ENCODE peak calls at places on chromosomes 6 and 20, in eight cellular contexts. One of them, this sample, is unnamed.

GRCh38 chr6:12335131-12335527 is 45.0 kb downstream of the EDN1 start:
- DNase-seq in spleen: no peak
- DNase-seq in progenitor cell of endocrine pancreas: no peak
- DNase-seq in CD8-positive, alpha-beta T cell: no peak
- DNase-seq in lower lobe of right lung: no peak
- DNase-seq in GM06990: no peak
- DNase-seq in choroid plexus epithelial cell: no peak
- DNase-seq in left lung: no peak
- DNase-seq in this sample: no peak

GRCh38 chr6:30844118-30844535 is 40.2 kb upstream of the DDR1 start:
- DNase-seq in spleen: no peak
- DNase-seq in progenitor cell of endocrine pancreas: no peak
- DNase-seq in CD8-positive, alpha-beta T cell: no peak
- DNase-seq in lower lobe of right lung: no peak
- DNase-seq in GM06990: no peak
- DNase-seq in choroid plexus epithelial cell: peak; percentile 67
- DNase-seq in left lung: no peak
- DNase-seq in this sample: no peak

GRCh38 chr20:40688129-40689099 is 622 bp downstream of the MAFB start:
- DNase-seq in spleen: no peak
- DNase-seq in progenitor cell of endocrine pancreas: no peak
- DNase-seq in CD8-positive, alpha-beta T cell: no peak
- DNase-seq in lower lobe of right lung: peak; percentile 66
- DNase-seq in GM06990: peak; percentile 32
- DNase-seq in choroid plexus epithelial cell: peak; percentile 54
- DNase-seq in left lung: peak; percentile 81
- DNase-seq in this sample: no peak

GRCh38 chr20:38748863-38749153 is 548 bp downstream of the ACTR5 start:
- DNase-seq in spleen: no peak
- DNase-seq in progenitor cell of endocrine pancreas: no peak
- DNase-seq in CD8-positive, alpha-beta T cell: no peak
- DNase-seq in lower lobe of right lung: no peak
- DNase-seq in GM06990: no peak
- DNase-seq in choroid plexus epithelial cell: no peak
- DNase-seq in left lung: no peak
- DNase-seq in this sample: no peak

GRCh38 chr20:3237958-3238615 is 903 bp downstream of the SLC4A11 start:
- DNase-seq in spleen: no peak
- DNase-seq in progenitor cell of endocrine pancreas: no peak
- DNase-seq in CD8-positive, alpha-beta T cell: no peak
- DNase-seq in lower lobe of right lung: no peak
- DNase-seq in GM06990: no peak
- DNase-seq in choroid plexus epithelial cell: no peak
- DNase-seq in left lung: peak; percentile 77
- DNase-seq in this sample: no peak

GRCh38 chr6:87351583-87351982 is 7.0 kb downstream of the C6orf163 start:
- DNase-seq in spleen: no peak
- DNase-seq in progenitor cell of endocrine pancreas: no peak
- DNase-seq in CD8-positive, alpha-beta T cell: no peak
- DNase-seq in lower lobe of right lung: no peak
- DNase-seq in GM06990: no peak
- DNase-seq in choroid plexus epithelial cell: no peak
- DNase-seq in left lung: no peak
- DNase-seq in this sample: no peak

GRCh38 chr6:35754452-35755321 is 17.9 kb downstream of the ARMC12 start:
- DNase-seq in spleen: no peak
- DNase-seq in progenitor cell of endocrine pancreas: no peak
- DNase-seq in CD8-positive, alpha-beta T cell: no peak
- DNase-seq in lower lobe of right lung: no peak
- DNase-seq in GM06990: no peak
- DNase-seq in choroid plexus epithelial cell: peak; percentile 21
- DNase-seq in left lung: no peak
- DNase-seq in this sample: no peak

GRCh38 chr6:131116755-131117360 is 18.4 kb upstream of the AKAP7 start:
- DNase-seq in spleen: no peak
- DNase-seq in progenitor cell of endocrine pancreas: no peak
- DNase-seq in CD8-positive, alpha-beta T cell: no peak
- DNase-seq in lower lobe of right lung: no peak
- DNase-seq in GM06990: peak; percentile 23
- DNase-seq in choroid plexus epithelial cell: peak; percentile 78
- DNase-seq in left lung: no peak
- DNase-seq in this sample: no peak

GRCh38 chr20:61974357-61974665 is 91.4 kb downstream of the TAF4 start:
- DNase-seq in spleen: no peak
- DNase-seq in progenitor cell of endocrine pancreas: no peak
- DNase-seq in CD8-positive, alpha-beta T cell: no peak
- DNase-seq in lower lobe of right lung: no peak
- DNase-seq in GM06990: no peak
- DNase-seq in choroid plexus epithelial cell: no peak
- DNase-seq in left lung: peak; percentile 58
- DNase-seq in this sample: no peak

GRCh38 chr6:113908801-113909200 is 51.7 kb downstream of the MARCKS start:
- DNase-seq in spleen: no peak
- DNase-seq in progenitor cell of endocrine pancreas: no peak
- DNase-seq in CD8-positive, alpha-beta T cell: no peak
- DNase-seq in lower lobe of right lung: no peak
- DNase-seq in GM06990: no peak
- DNase-seq in choroid plexus epithelial cell: peak; percentile 32
- DNase-seq in left lung: no peak
- DNase-seq in this sample: no peak

GRCh38 chr6:41171908-41172307 is 9.0 kb upstream of the TREM2 start:
- DNase-seq in spleen: no peak
- DNase-seq in progenitor cell of endocrine pancreas: no peak
- DNase-seq in CD8-positive, alpha-beta T cell: no peak
- DNase-seq in lower lobe of right lung: no peak
- DNase-seq in GM06990: no peak
- DNase-seq in choroid plexus epithelial cell: no peak
- DNase-seq in left lung: no peak
- DNase-seq in this sample: peak; percentile 32

GRCh38 chr20:57124346-57124745 is 142.1 kb downstream of the BMP7 start:
- DNase-seq in spleen: no peak
- DNase-seq in progenitor cell of endocrine pancreas: no peak
- DNase-seq in CD8-positive, alpha-beta T cell: no peak
- DNase-seq in lower lobe of right lung: no peak
- DNase-seq in GM06990: no peak
- DNase-seq in choroid plexus epithelial cell: peak; percentile 4
- DNase-seq in left lung: no peak
- DNase-seq in this sample: no peak

GRCh38 chr6:1498491-1499113 is 109.2 kb downstream of the FOXF2 start:
- DNase-seq in spleen: no peak
- DNase-seq in progenitor cell of endocrine pancreas: no peak
- DNase-seq in CD8-positive, alpha-beta T cell: no peak
- DNase-seq in lower lobe of right lung: no peak
- DNase-seq in GM06990: no peak
- DNase-seq in choroid plexus epithelial cell: no peak
- DNase-seq in left lung: peak; percentile 64
- DNase-seq in this sample: no peak
- TF ChIP-seq CTCF in spleen: no peak
- TF ChIP-seq CTCF in progenitor cell of endocrine pancreas: no peak
- TF ChIP-seq CTCF in CD8-positive, alpha-beta T cell: no peak
- TF ChIP-seq CTCF in lower lobe of right lung: no peak
- TF ChIP-seq CTCF in GM06990: peak; percentile 48
- TF ChIP-seq CTCF in choroid plexus epithelial cell: peak; percentile 45
- TF ChIP-seq CTCF in left lung: no peak
- TF ChIP-seq CTCF in this sample: no peak

DNA sequence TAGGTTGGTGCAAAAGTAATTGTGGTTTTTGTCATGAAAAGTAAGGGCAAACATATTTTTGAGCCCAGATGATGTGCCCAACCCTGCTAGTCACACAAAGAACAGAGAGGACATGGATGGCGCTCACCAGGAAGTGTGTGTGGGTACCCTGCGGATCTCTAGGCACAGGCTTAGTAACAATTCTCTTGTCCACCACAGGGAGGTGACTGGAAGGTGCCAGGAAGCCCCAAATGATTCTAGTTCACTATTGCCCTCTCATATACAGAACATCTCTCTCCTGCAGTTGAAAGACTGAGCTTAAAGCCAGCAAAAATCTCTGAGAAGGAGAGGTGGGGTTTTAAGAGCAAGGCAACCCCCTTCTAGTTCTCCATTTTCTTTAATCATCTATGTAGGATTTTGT is 272.1 kb upstream of the TAB2 start:
- DNase-seq in spleen: no peak
- DNase-seq in progenitor cell of endocrine pancreas: no peak
- DNase-seq in CD8-positive, alpha-beta T cell: no peak
- DNase-seq in lower lobe of right lung: no peak
- DNase-seq in GM06990: no peak
- DNase-seq in choroid plexus epithelial cell: no peak
- DNase-seq in left lung: no peak
- DNase-seq in this sample: no peak
- TF ChIP-seq CTCF in spleen: no peak
- TF ChIP-seq CTCF in progenitor cell of endocrine pancreas: peak; percentile 10
- TF ChIP-seq CTCF in CD8-positive, alpha-beta T cell: no peak
- TF ChIP-seq CTCF in lower lobe of right lung: no peak
- TF ChIP-seq CTCF in GM06990: peak; percentile 42
- TF ChIP-seq CTCF in choroid plexus epithelial cell: peak; percentile 19
- TF ChIP-seq CTCF in left lung: no peak
- TF ChIP-seq CTCF in this sample: no peak

GRCh38 chr6:107565165-107565723 is 75.3 kb downstream of the SOBP start:
- DNase-seq in spleen: no peak
- DNase-seq in progenitor cell of endocrine pancreas: no peak
- DNase-seq in CD8-positive, alpha-beta T cell: no peak
- DNase-seq in lower lobe of right lung: no peak
- DNase-seq in GM06990: no peak
- DNase-seq in choroid plexus epithelial cell: no peak
- DNase-seq in left lung: no peak
- DNase-seq in this sample: no peak
- TF ChIP-seq CTCF in spleen: no peak
- TF ChIP-seq CTCF in progenitor cell of endocrine pancreas: no peak
- TF ChIP-seq CTCF in CD8-positive, alpha-beta T cell: no peak
- TF ChIP-seq CTCF in lower lobe of right lung: no peak
- TF ChIP-seq CTCF in GM06990: no peak
- TF ChIP-seq CTCF in choroid plexus epithelial cell: no peak
- TF ChIP-seq CTCF in left lung: no peak
- TF ChIP-seq CTCF in this sample: no peak

DNA sequence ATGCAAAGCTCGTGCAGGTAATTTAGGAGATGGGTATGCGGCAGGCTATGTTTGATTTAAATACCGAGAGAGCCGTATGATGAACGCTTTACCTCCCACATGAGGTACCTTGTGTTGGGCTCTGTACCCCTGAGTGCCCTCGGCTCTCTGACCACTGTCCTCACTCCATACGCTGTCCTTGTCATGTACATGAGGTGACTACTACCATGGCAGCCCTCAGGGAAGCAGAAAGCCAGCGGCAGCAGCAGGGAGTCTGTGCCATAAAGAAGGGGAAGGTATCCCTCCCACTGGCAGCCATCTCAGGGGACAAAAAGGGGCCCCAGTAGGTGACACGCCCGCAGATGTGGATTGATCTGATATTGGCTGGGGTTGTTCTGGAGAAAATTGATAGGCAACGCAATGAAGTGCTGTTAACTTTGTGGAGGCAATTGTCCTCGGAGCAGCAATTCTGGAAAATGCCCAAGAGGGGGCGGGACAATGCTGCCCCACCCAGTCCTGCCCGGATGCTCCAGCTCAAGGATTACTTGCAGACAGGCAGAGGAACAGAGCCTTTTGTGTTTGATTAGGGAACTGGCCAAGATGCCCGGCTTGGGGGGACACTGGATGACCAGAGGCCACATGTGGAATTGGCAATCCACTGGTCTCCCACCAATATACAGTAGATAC is 38.0 kb upstream of the HSF2 start:
- DNase-seq in spleen: no peak
- DNase-seq in progenitor cell of endocrine pancreas: no peak
- DNase-seq in CD8-positive, alpha-beta T cell: no peak
- DNase-seq in lower lobe of right lung: no peak
- DNase-seq in GM06990: no peak
- DNase-seq in choroid plexus epithelial cell: no peak
- DNase-seq in left lung: peak; percentile 25
- DNase-seq in this sample: no peak
- TF ChIP-seq CTCF in spleen: no peak
- TF ChIP-seq CTCF in progenitor cell of endocrine pancreas: no peak
- TF ChIP-seq CTCF in CD8-positive, alpha-beta T cell: no peak
- TF ChIP-seq CTCF in lower lobe of right lung: no peak
- TF ChIP-seq CTCF in GM06990: no peak
- TF ChIP-seq CTCF in choroid plexus epithelial cell: no peak
- TF ChIP-seq CTCF in left lung: no peak
- TF ChIP-seq CTCF in this sample: no peak

DNA sequence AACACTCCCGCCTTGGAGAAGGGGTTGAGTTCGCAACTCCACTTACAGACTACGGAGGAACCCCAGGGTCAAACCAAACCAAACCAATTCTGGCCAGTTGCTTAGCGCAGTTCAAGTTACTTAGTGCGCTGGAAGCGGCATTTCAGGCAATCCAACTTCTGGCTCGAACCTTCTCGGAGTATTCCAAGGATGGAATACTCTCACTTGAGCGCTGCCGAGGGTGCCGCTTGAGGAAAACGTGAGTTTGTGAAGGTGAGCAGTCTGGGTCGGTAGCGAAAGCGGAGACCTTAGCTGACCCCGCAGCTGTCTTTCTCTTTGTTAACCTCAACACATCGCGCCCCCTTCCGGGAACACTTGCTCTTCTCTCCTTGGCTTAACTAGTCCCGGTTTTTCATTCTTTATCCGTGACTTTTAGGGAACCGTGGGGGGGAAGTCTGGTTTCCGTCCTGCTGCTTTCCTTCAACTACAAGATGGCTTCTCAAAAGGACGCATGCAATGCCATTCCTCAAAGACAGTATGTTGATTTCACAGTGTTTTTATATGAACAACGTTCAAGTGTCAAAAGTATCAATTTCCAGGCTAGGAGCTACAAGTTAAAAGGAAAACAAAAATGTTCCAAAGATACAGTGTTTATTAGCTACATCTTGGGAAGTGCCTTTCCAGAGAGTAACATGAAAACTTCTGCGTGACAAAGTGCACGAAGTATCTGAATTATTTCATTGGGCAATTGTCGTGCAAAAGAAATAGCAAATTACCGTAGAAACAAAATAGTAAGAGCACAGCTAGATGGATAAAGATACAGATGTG is 742 bp upstream of the PNISR start:
- DNase-seq in spleen: peak; percentile 91
- DNase-seq in progenitor cell of endocrine pancreas: peak; percentile 65
- DNase-seq in CD8-positive, alpha-beta T cell: peak; percentile 16
- DNase-seq in lower lobe of right lung: peak; percentile 90
- DNase-seq in GM06990: peak; percentile 80
- DNase-seq in choroid plexus epithelial cell: peak; percentile 87
- DNase-seq in left lung: peak; percentile 81
- DNase-seq in this sample: peak; percentile 81
- TF ChIP-seq CTCF in spleen: peak; percentile 53
- TF ChIP-seq CTCF in progenitor cell of endocrine pancreas: peak; percentile 61
- TF ChIP-seq CTCF in CD8-positive, alpha-beta T cell: no peak
- TF ChIP-seq CTCF in lower lobe of right lung: peak; percentile 37
- TF ChIP-seq CTCF in GM06990: peak; percentile 58
- TF ChIP-seq CTCF in choroid plexus epithelial cell: peak; percentile 64
- TF ChIP-seq CTCF in left lung: no peak
- TF ChIP-seq CTCF in this sample: peak; percentile 66